ENCODE peak calls at places on chromosomes 7 and 10, in seven cellular contexts. Z is HCT116, K is neural progenitor cell, S is GM23248, A is GM23338, G is MM.1S, P is PC-3. E is an unnamed sample.

GRCh38 chr10:22700489-22700888 is 13.9 kb downstream of the PIP4K2A start:
- DNase-seq in Z (no peak), K (no peak), S (no peak), A (no peak), G (no peak), P (no peak), E (no peak)

GRCh38 chr7:135510603-135511183 is 791 bp upstream of the CNOT4 start:
- DNase-seq in Z (no peak), K (peak), S (peak), A (no peak), G (peak), P (peak), E (peak)

GRCh38 chr10:110363572-110364411 is 59.1 kb upstream of the SMNDC1 start:
- DNase-seq in Z (no peak), K (peak), S (peak), A (no peak), G (no peak), P (no peak), E (no peak)

GRCh38 chr7:45919947-45920542 is 1.0 kb downstream of the IGFBP3 start:
- DNase-seq in Z (no peak), K (peak), S (peak), A (no peak), G (peak), P (no peak), E (no peak)

GRCh38 chr7:40716052-40716451 is 581.2 kb downstream of the SUGCT start:
- DNase-seq in Z (no peak), K (no peak), S (peak), A (no peak), G (no peak), P (no peak), E (no peak)

GRCh38 chr10:132372516-132373095 is 24.4 kb upstream of the PWWP2B start:
- DNase-seq in Z (no peak), K (no peak), S (no peak), A (no peak), G (no peak), P (no peak), E (no peak)

GRCh38 chr7:80385512-80385911 is 126.4 kb downstream of the GNAT3 start:
- DNase-seq in Z (no peak), K (no peak), S (no peak), A (no peak), G (no peak), P (no peak), E (no peak)

GRCh38 chr10:111075577-111076185 is 1.1 kb upstream of the ADRA2A start:
- DNase-seq in Z (no peak), K (no peak), S (no peak), A (no peak), G (no peak), P (no peak), E (no peak)

GRCh38 chr7:16585540-16585939 is 58.9 kb downstream of the LRRC72 start:
- DNase-seq in Z (no peak), K (no peak), S (no peak), A (no peak), G (no peak), P (no peak), E (no peak)

DNA sequence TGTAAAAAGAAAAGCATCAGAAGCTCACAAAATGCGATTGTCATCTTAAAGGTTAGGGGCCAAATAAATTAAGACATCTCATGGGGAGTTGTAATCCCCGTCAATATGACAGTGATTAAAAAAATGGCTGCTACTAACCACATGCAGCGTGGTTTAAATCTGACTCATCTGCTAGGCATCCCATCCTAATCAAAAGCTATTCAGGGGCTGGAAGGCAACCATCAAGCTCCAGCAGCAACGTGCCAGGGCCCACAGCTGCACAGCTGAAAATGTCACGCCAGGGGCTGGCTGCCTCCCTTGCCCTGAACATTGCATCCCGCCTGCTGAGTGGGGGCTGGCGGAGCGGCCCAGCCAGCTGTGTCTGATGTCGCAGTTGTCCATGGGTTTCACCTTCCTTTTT is 66.3 kb upstream of the FRMD4A start:
- DNase-seq in Z (no peak), K (no peak), S (peak), A (peak), G (no peak), P (peak), E (peak)
- TF ChIP-seq EZH2phosphoT487 in Z (no peak), K (no peak), S (peak), A (no peak), G (no peak), P (no peak), E (no peak)

GRCh38 chr7:117322741-117323584 is at the start of gene WNT2:
- DNase-seq in Z (no peak), K (peak), S (peak), A (peak), G (no peak), P (no peak), E (peak)
- TF ChIP-seq EZH2 in Z (no peak), K (peak), S (peak), A (peak), G (no peak), P (no peak), E (peak)

GRCh38 chr7:139870406-139870805 is 41.3 kb downstream of the TBXAS1 start:
- DNase-seq in Z (no peak), K (no peak), S (no peak), A (no peak), G (no peak), P (no peak), E (no peak)
- TF ChIP-seq EZH2phosphoT487 in Z (no peak), K (no peak), S (no peak), A (no peak), G (no peak), P (no peak), E (no peak)

GRCh38 chr7:1232623-1233327 is at the start of gene UNCX:
- DNase-seq in Z (no peak), K (peak), S (no peak), A (peak), G (no peak), P (no peak), E (no peak)

GRCh38 chr7:1234049-1234691 is 1.5 kb downstream of the UNCX start:
- DNase-seq in Z (no peak), K (peak), S (no peak), A (peak), G (no peak), P (no peak), E (no peak)

GRCh38 chr7:1232103-1232466 is 587 bp upstream of the UNCX start:
- DNase-seq in Z (no peak), K (no peak), S (no peak), A (no peak), G (no peak), P (no peak), E (no peak)

GRCh38 chr7:1234794-1235500 is 2.3 kb downstream of the UNCX start:
- DNase-seq in Z (no peak), K (peak), S (no peak), A (peak), G (no peak), P (no peak), E (no peak)

GRCh38 chr7:1233328-1234048 is 816 bp downstream of the UNCX start:
- DNase-seq in Z (no peak), K (peak), S (no peak), A (peak), G (no peak), P (no peak), E (no peak)
- TF ChIP-seq EZH2 in Z (no peak), K (peak), S (no peak), A (peak), G (no peak), P (no peak), E (peak)

GRCh38 chr7:149883452-149883861 is 9.7 kb downstream of the ATP6V0E2 start:
- DNase-seq in Z (peak), K (peak), S (peak), A (peak), G (peak), P (peak), E (peak)
- TF ChIP-seq EZH2phosphoT487 in Z (no peak), K (no peak), S (no peak), A (no peak), G (no peak), P (no peak), E (no peak)

GRCh38 chr10:122469848-122470247 is 8.5 kb downstream of the HTRA1 start:
- DNase-seq in Z (no peak), K (no peak), S (no peak), A (no peak), G (no peak), P (no peak), E (no peak)
- TF ChIP-seq EZH2 in Z (no peak), K (no peak), S (no peak), A (no peak), G (no peak), P (no peak), E (no peak)